ENCODE peak calls at places on chromosomes 6 and 20, in nine cellular contexts. One of them, this sample, is unnamed.

GRCh38 chr20:1254307-1254706 is 11.8 kb upstream of the SNPH start:
- DNase-seq in fibroblast of the aortic adventitia: no peak
- DNase-seq in fibroblast of mammary gland: no peak
- DNase-seq in HS-5: no peak
- DNase-seq in neural crest cell: no peak
- DNase-seq in mucosa of descending colon: no peak
- DNase-seq in Panc1: no peak
- DNase-seq in body of pancreas: no peak
- DNase-seq in SK-MEL-5: no peak
- DNase-seq in this sample: no peak

GRCh38 chr6:127342296-127342945 is 988 bp downstream of the ECHDC1 start:
- DNase-seq in fibroblast of the aortic adventitia: peak
- DNase-seq in fibroblast of mammary gland: no peak
- DNase-seq in HS-5: no peak
- DNase-seq in neural crest cell: peak
- DNase-seq in mucosa of descending colon: no peak
- DNase-seq in Panc1: no peak
- DNase-seq in body of pancreas: peak
- DNase-seq in SK-MEL-5: peak
- DNase-seq in this sample: no peak

GRCh38 chr20:44247131-44247571 is at the start of gene GDAP1L1:
- DNase-seq in fibroblast of the aortic adventitia: no peak
- DNase-seq in fibroblast of mammary gland: no peak
- DNase-seq in HS-5: no peak
- DNase-seq in neural crest cell: peak
- DNase-seq in mucosa of descending colon: no peak
- DNase-seq in Panc1: no peak
- DNase-seq in body of pancreas: peak
- DNase-seq in SK-MEL-5: no peak
- DNase-seq in this sample: peak

GRCh38 chr6:104118274-104118673 is 741.4 kb downstream of the HACE1 start:
- DNase-seq in fibroblast of the aortic adventitia: peak
- DNase-seq in fibroblast of mammary gland: peak
- DNase-seq in HS-5: peak
- DNase-seq in neural crest cell: no peak
- DNase-seq in mucosa of descending colon: no peak
- DNase-seq in Panc1: peak
- DNase-seq in body of pancreas: no peak
- DNase-seq in SK-MEL-5: no peak
- DNase-seq in this sample: no peak

GRCh38 chr6:46392294-46392693 is 99.0 kb downstream of the RCAN2 start:
- DNase-seq in fibroblast of the aortic adventitia: no peak
- DNase-seq in fibroblast of mammary gland: no peak
- DNase-seq in HS-5: no peak
- DNase-seq in neural crest cell: no peak
- DNase-seq in mucosa of descending colon: no peak
- DNase-seq in Panc1: no peak
- DNase-seq in body of pancreas: no peak
- DNase-seq in SK-MEL-5: no peak
- DNase-seq in this sample: no peak

GRCh38 chr6:137351890-137352289 is 132.7 kb upstream of the IFNGR1 start:
- DNase-seq in fibroblast of the aortic adventitia: no peak
- DNase-seq in fibroblast of mammary gland: peak
- DNase-seq in HS-5: no peak
- DNase-seq in neural crest cell: no peak
- DNase-seq in mucosa of descending colon: no peak
- DNase-seq in Panc1: no peak
- DNase-seq in body of pancreas: no peak
- DNase-seq in SK-MEL-5: no peak
- DNase-seq in this sample: no peak

GRCh38 chr6:79868098-79868722 is 79.1 kb downstream of the ELOVL4 start:
- DNase-seq in fibroblast of the aortic adventitia: peak
- DNase-seq in fibroblast of mammary gland: peak
- DNase-seq in HS-5: peak
- DNase-seq in neural crest cell: peak
- DNase-seq in mucosa of descending colon: no peak
- DNase-seq in Panc1: peak
- DNase-seq in body of pancreas: peak
- DNase-seq in SK-MEL-5: peak
- DNase-seq in this sample: peak

GRCh38 chr6:123759472-123759871 is 44.2 kb upstream of the NKAIN2 start:
- DNase-seq in fibroblast of the aortic adventitia: no peak
- DNase-seq in fibroblast of mammary gland: no peak
- DNase-seq in HS-5: no peak
- DNase-seq in neural crest cell: no peak
- DNase-seq in mucosa of descending colon: no peak
- DNase-seq in Panc1: no peak
- DNase-seq in body of pancreas: no peak
- DNase-seq in SK-MEL-5: no peak
- DNase-seq in this sample: no peak

GRCh38 chr6:25652007-25652515 is at the start of gene SCGN:
- DNase-seq in fibroblast of the aortic adventitia: peak
- DNase-seq in fibroblast of mammary gland: peak
- DNase-seq in HS-5: no peak
- DNase-seq in neural crest cell: peak
- DNase-seq in mucosa of descending colon: peak
- DNase-seq in Panc1: no peak
- DNase-seq in body of pancreas: peak
- DNase-seq in SK-MEL-5: peak
- DNase-seq in this sample: peak

GRCh38 chr6:145497006-145497405 is 238.3 kb downstream of the EPM2A start:
- DNase-seq in fibroblast of the aortic adventitia: no peak
- DNase-seq in fibroblast of mammary gland: no peak
- DNase-seq in HS-5: no peak
- DNase-seq in neural crest cell: no peak
- DNase-seq in mucosa of descending colon: no peak
- DNase-seq in Panc1: no peak
- DNase-seq in body of pancreas: no peak
- DNase-seq in SK-MEL-5: no peak
- DNase-seq in this sample: no peak

GRCh38 chr6:119484598-119484997 is 135.0 kb upstream of the MAN1A1 start:
- DNase-seq in fibroblast of the aortic adventitia: peak
- DNase-seq in fibroblast of mammary gland: peak
- DNase-seq in HS-5: peak
- DNase-seq in neural crest cell: no peak
- DNase-seq in mucosa of descending colon: no peak
- DNase-seq in Panc1: no peak
- DNase-seq in body of pancreas: peak
- DNase-seq in SK-MEL-5: no peak
- DNase-seq in this sample: no peak

GRCh38 chr6:131782764-131783163 is 25.1 kb upstream of the ENPP1 start:
- DNase-seq in fibroblast of the aortic adventitia: no peak
- DNase-seq in fibroblast of mammary gland: no peak
- DNase-seq in HS-5: no peak
- DNase-seq in neural crest cell: no peak
- DNase-seq in mucosa of descending colon: no peak
- DNase-seq in Panc1: no peak
- DNase-seq in body of pancreas: peak
- DNase-seq in SK-MEL-5: no peak
- DNase-seq in this sample: no peak

GRCh38 chr20:16528078-16528477 is 45.2 kb downstream of the KIF16B start:
- DNase-seq in fibroblast of the aortic adventitia: peak
- DNase-seq in fibroblast of mammary gland: peak
- DNase-seq in HS-5: peak
- DNase-seq in neural crest cell: no peak
- DNase-seq in mucosa of descending colon: peak
- DNase-seq in Panc1: peak
- DNase-seq in body of pancreas: peak
- DNase-seq in SK-MEL-5: no peak
- DNase-seq in this sample: no peak

GRCh38 chr20:35947489-35947888 is 6.8 kb downstream of the SCAND1 start:
- DNase-seq in fibroblast of the aortic adventitia: peak
- DNase-seq in fibroblast of mammary gland: peak
- DNase-seq in HS-5: no peak
- DNase-seq in neural crest cell: no peak
- DNase-seq in mucosa of descending colon: no peak
- DNase-seq in Panc1: no peak
- DNase-seq in body of pancreas: no peak
- DNase-seq in SK-MEL-5: peak
- DNase-seq in this sample: no peak

GRCh38 chr6:119160911-119161310 is 82.4 kb upstream of the FAM184A start:
- DNase-seq in fibroblast of the aortic adventitia: peak
- DNase-seq in fibroblast of mammary gland: peak
- DNase-seq in HS-5: no peak
- DNase-seq in neural crest cell: no peak
- DNase-seq in mucosa of descending colon: no peak
- DNase-seq in Panc1: no peak
- DNase-seq in body of pancreas: no peak
- DNase-seq in SK-MEL-5: no peak
- DNase-seq in this sample: no peak

GRCh38 chr6:134254118-134254517 is 63.8 kb downstream of the SGK1 start:
- DNase-seq in fibroblast of the aortic adventitia: no peak
- DNase-seq in fibroblast of mammary gland: no peak
- DNase-seq in HS-5: no peak
- DNase-seq in neural crest cell: no peak
- DNase-seq in mucosa of descending colon: no peak
- DNase-seq in Panc1: no peak
- DNase-seq in body of pancreas: no peak
- DNase-seq in SK-MEL-5: no peak
- DNase-seq in this sample: no peak

GRCh38 chr6:7424967-7425807 is 35.6 kb downstream of the RIOK1 start:
- DNase-seq in fibroblast of the aortic adventitia: peak
- DNase-seq in fibroblast of mammary gland: peak
- DNase-seq in HS-5: no peak
- DNase-seq in neural crest cell: no peak
- DNase-seq in mucosa of descending colon: no peak
- DNase-seq in Panc1: peak
- DNase-seq in body of pancreas: peak
- DNase-seq in SK-MEL-5: peak
- DNase-seq in this sample: peak

GRCh38 chr6:149896491-149896890 is 1.4 kb downstream of the RAET1E start:
- DNase-seq in fibroblast of the aortic adventitia: peak
- DNase-seq in fibroblast of mammary gland: peak
- DNase-seq in HS-5: no peak
- DNase-seq in neural crest cell: no peak
- DNase-seq in mucosa of descending colon: no peak
- DNase-seq in Panc1: no peak
- DNase-seq in body of pancreas: no peak
- DNase-seq in SK-MEL-5: no peak
- DNase-seq in this sample: no peak

GRCh38 chr6:64238071-64238470 is 602.5 kb downstream of the PHF3 start:
- DNase-seq in fibroblast of the aortic adventitia: no peak
- DNase-seq in fibroblast of mammary gland: no peak
- DNase-seq in HS-5: no peak
- DNase-seq in neural crest cell: no peak
- DNase-seq in mucosa of descending colon: no peak
- DNase-seq in Panc1: no peak
- DNase-seq in body of pancreas: no peak
- DNase-seq in SK-MEL-5: no peak
- DNase-seq in this sample: no peak

GRCh38 chr6:12381587-12381986 is 91.4 kb downstream of the EDN1 start:
- DNase-seq in fibroblast of the aortic adventitia: peak
- DNase-seq in fibroblast of mammary gland: peak
- DNase-seq in HS-5: no peak
- DNase-seq in neural crest cell: no peak
- DNase-seq in mucosa of descending colon: no peak
- DNase-seq in Panc1: no peak
- DNase-seq in body of pancreas: no peak
- DNase-seq in SK-MEL-5: no peak
- DNase-seq in this sample: no peak

GRCh38 chr20:49853640-49854039 is 41.0 kb downstream of the SLC9A8 start:
- DNase-seq in fibroblast of the aortic adventitia: peak
- DNase-seq in fibroblast of mammary gland: peak
- DNase-seq in HS-5: peak
- DNase-seq in neural crest cell: peak
- DNase-seq in mucosa of descending colon: no peak
- DNase-seq in Panc1: no peak
- DNase-seq in body of pancreas: no peak
- DNase-seq in SK-MEL-5: no peak
- DNase-seq in this sample: peak

GRCh38 chr6:28657367-28657755 is 131.7 kb downstream of the GPX5 start:
- DNase-seq in fibroblast of the aortic adventitia: no peak
- DNase-seq in fibroblast of mammary gland: no peak
- DNase-seq in HS-5: no peak
- DNase-seq in neural crest cell: peak
- DNase-seq in mucosa of descending colon: no peak
- DNase-seq in Panc1: no peak
- DNase-seq in body of pancreas: no peak
- DNase-seq in SK-MEL-5: no peak
- DNase-seq in this sample: no peak

GRCh38 chr6:100466410-100467143 is 1.9 kb upstream of the SIM1 start:
- DNase-seq in fibroblast of the aortic adventitia: no peak
- DNase-seq in fibroblast of mammary gland: no peak
- DNase-seq in HS-5: no peak
- DNase-seq in neural crest cell: no peak
- DNase-seq in mucosa of descending colon: no peak
- DNase-seq in Panc1: no peak
- DNase-seq in body of pancreas: no peak
- DNase-seq in SK-MEL-5: no peak
- DNase-seq in this sample: peak

GRCh38 chr20:47359533-47360206 is 3.2 kb upstream of the ZMYND8 start:
- DNase-seq in fibroblast of the aortic adventitia: no peak
- DNase-seq in fibroblast of mammary gland: no peak
- DNase-seq in HS-5: no peak
- DNase-seq in neural crest cell: no peak
- DNase-seq in mucosa of descending colon: no peak
- DNase-seq in Panc1: no peak
- DNase-seq in body of pancreas: peak
- DNase-seq in SK-MEL-5: no peak
- DNase-seq in this sample: no peak

GRCh38 chr6:105646391-105646867 is 243.5 kb upstream of the PREP start:
- DNase-seq in fibroblast of the aortic adventitia: no peak
- DNase-seq in fibroblast of mammary gland: peak
- DNase-seq in HS-5: no peak
- DNase-seq in neural crest cell: no peak
- DNase-seq in mucosa of descending colon: no peak
- DNase-seq in Panc1: no peak
- DNase-seq in body of pancreas: no peak
- DNase-seq in SK-MEL-5: no peak
- DNase-seq in this sample: no peak